ENCODE peak calls at places on chromosome 18, in seven cellular contexts. C is HCT116, G is activated T-cell treated with anti-CD3 and anti-CD28 coated beads for 1 hour, H is hypothalamus, A is lung microvascular endothelial cell, T is left cardiac atrium, O is fibroblast of the aortic adventitia. R is an unnamed sample.

GRCh38 chr18:28740575-28740974 is 563.6 kb upstream of the CDH2 start:
- DNase-seq in C (no peak), G (no peak), H (no peak), A (no peak), T (no peak), O (no peak), R (no peak)

GRCh38 chr18:3104190-3105054 is 91.5 kb upstream of the LPIN2 start:
- DNase-seq in C (no peak), G (no peak), H (no peak), A (peak), T (no peak), O (peak), R (peak)

GRCh38 chr18:12597775-12598174 is 60.1 kb downstream of the SPIRE1 start:
- DNase-seq in C (peak), G (no peak), H (no peak), A (peak), T (peak), O (peak), R (peak)

GRCh38 chr18:12052866-12053265 is 40.8 kb upstream of the ANKRD62 start:
- DNase-seq in C (no peak), G (no peak), H (no peak), A (no peak), T (no peak), O (no peak), R (no peak)

GRCh38 chr18:48036641-48037421 is 106.4 kb upstream of the SMAD2 start:
- DNase-seq in C (no peak), G (no peak), H (no peak), A (no peak), T (no peak), O (no peak), R (no peak)

GRCh38 chr18:78612318-78612717 is 367.3 kb upstream of the SALL3 start:
- DNase-seq in C (no peak), G (no peak), H (no peak), A (no peak), T (no peak), O (no peak), R (no peak)

GRCh38 chr18:32389868-32390267 is 80.8 kb downstream of the GAREM1 start:
- DNase-seq in C (no peak), G (no peak), H (no peak), A (no peak), T (peak), O (no peak), R (no peak)

GRCh38 chr18:68714356-68714706 is 577 bp downstream of the TMX3 start:
- DNase-seq in C (no peak), G (no peak), H (no peak), A (peak), T (no peak), O (no peak), R (no peak)

GRCh38 chr18:60987963-60988362 is 345.3 kb upstream of the CDH20 start:
- DNase-seq in C (no peak), G (no peak), H (no peak), A (peak), T (no peak), O (peak), R (no peak)

GRCh38 chr18:57737661-57738060 is 65.5 kb downstream of the ATP8B1 start:
- DNase-seq in C (no peak), G (no peak), H (no peak), A (no peak), T (peak), O (peak), R (no peak)

GRCh38 chr18:62245699-62246098 is 58.6 kb downstream of the RELCH start:
- DNase-seq in C (no peak), G (no peak), H (no peak), A (no peak), T (no peak), O (no peak), R (no peak)

GRCh38 chr18:72174972-72175649 is 369.0 kb downstream of the CBLN2 start:
- DNase-seq in C (no peak), G (no peak), H (no peak), A (no peak), T (no peak), O (no peak), R (no peak)

GRCh38 chr18:77151791-77152517 is 19.4 kb upstream of the MBP start:
- DNase-seq in C (no peak), G (no peak), H (no peak), A (no peak), T (no peak), O (no peak), R (no peak)

GRCh38 chr18:23884712-23885375 is 129.7 kb upstream of the TTC39C start:
- DNase-seq in C (no peak), G (no peak), H (no peak), A (no peak), T (no peak), O (no peak), R (no peak)